ENCODE peak calls at places on chromosomes 2 and 18, in four cellular contexts. O, I, C and V are unnamed samples.

GRCh38 chr2:140910683-140911082 is 1220.1 kb downstream of the LRP1B start:
- DNase-seq in O (no peak), I (no peak), C (no peak), V (no peak)

GRCh38 chr2:191202209-191202721 is 42.9 kb upstream of the MYO1B start:
- DNase-seq in O (no peak), I (no peak), C (peak; percentile 97), V (no peak)

GRCh38 chr2:182361477-182361876 is 65.4 kb downstream of the PDE1A start:
- DNase-seq in O (no peak), I (no peak), C (no peak), V (no peak)

GRCh38 chr18:79567481-79568147 is 112.0 kb upstream of the CTDP1 start:
- DNase-seq in O (no peak), I (peak; percentile 41), C (peak; percentile 94), V (no peak)

GRCh38 chr18:50405582-50406271 is 30.9 kb downstream of the SKA1 start:
- DNase-seq in O (no peak), I (no peak), C (no peak), V (no peak)

GRCh38 chr2:156206355-156206754 is 126.2 kb downstream of the NR4A2 start:
- DNase-seq in O (no peak), I (no peak), C (no peak), V (no peak)

GRCh38 chr18:77123313-77124231 is 9.0 kb downstream of the MBP start:
- DNase-seq in O (no peak), I (no peak), C (no peak), V (no peak)

GRCh38 chr2:232532406-232532805 is 6.4 kb downstream of the CHRND start:
- DNase-seq in O (no peak), I (no peak), C (no peak), V (no peak)

GRCh38 chr2:38095996-38096861 is 20.3 kb upstream of the CYP1B1 start:
- DNase-seq in O (no peak), I (peak; percentile 79), C (peak; percentile 57), V (peak; percentile 79)

GRCh38 chr18:78773819-78774218 is 205.8 kb upstream of the SALL3 start:
- DNase-seq in O (no peak), I (no peak), C (no peak), V (no peak)

GRCh38 chr2:202521470-202521869 is 113.3 kb upstream of the FAM117B start:
- DNase-seq in O (no peak), I (no peak), C (no peak), V (no peak)

GRCh38 chr2:128409326-128410034 is 90.8 kb upstream of the HS6ST1 start:
- DNase-seq in O (no peak), I (no peak), C (no peak), V (no peak)

GRCh38 chr2:219325136-219325535 is 7.4 kb downstream of the RESP18 start:
- DNase-seq in O (no peak), I (no peak), C (no peak), V (no peak)

GRCh38 chr2:109032229-109032800 is 43.3 kb upstream of the EDAR start:
- DNase-seq in O (no peak), I (no peak), C (no peak), V (no peak)

GRCh38 chr2:79941172-79941571 is 363.4 kb downstream of the LRRTM1 start:
- DNase-seq in O (no peak), I (no peak), C (no peak), V (no peak)

GRCh38 chr2:44178950-44179349 is 10.3 kb downstream of the PPM1B start:
- DNase-seq in O (no peak), I (no peak), C (no peak), V (no peak)

GRCh38 chr2:231200805-231201474 is 2.5 kb downstream of the ARMC9 start:
- DNase-seq in O (no peak), I (no peak), C (no peak), V (no peak)

GRCh38 chr2:74349889-74350288 is 6.7 kb upstream of the SLC4A5 start:
- DNase-seq in O (no peak), I (no peak), C (no peak), V (no peak)

GRCh38 chr18:23200751-23201150 is 65.5 kb downstream of the CABLES1 start:
- DNase-seq in O (no peak), I (no peak), C (no peak), V (no peak)

GRCh38 chr2:11647834-11648600 is 22.0 kb downstream of the NTSR2 start:
- DNase-seq in O (no peak), I (no peak), C (peak; percentile 26), V (no peak)

GRCh38 chr2:231294578-231295362 is 96.3 kb downstream of the ARMC9 start:
- DNase-seq in O (no peak), I (no peak), C (peak; percentile 28), V (no peak)

GRCh38 chr2:54672587-54673456 is 50.6 kb upstream of the EML6 start:
- DNase-seq in O (no peak), I (no peak), C (peak; percentile 49), V (no peak)

GRCh38 chr2:18273205-18273604 is 287.2 kb downstream of the RDH14 start:
- DNase-seq in O (no peak), I (no peak), C (no peak), V (no peak)

GRCh38 chr2:11499081-11499743 is 33.3 kb upstream of the E2F6 start:
- DNase-seq in O (peak; percentile 61), I (no peak), C (no peak), V (no peak)

GRCh38 chr18:31042391-31043181 is at the start of gene DSC3:
- DNase-seq in O (peak; percentile 37), I (no peak), C (peak; percentile 38), V (peak; percentile 63)

GRCh38 chr2:226114436-226114835 is 685.2 kb downstream of the IRS1 start:
- DNase-seq in O (no peak), I (no peak), C (peak; percentile 54), V (peak; percentile 9)

GRCh38 chr2:156908825-156909224 is 348.7 kb upstream of the GALNT5 start:
- DNase-seq in O (no peak), I (peak; percentile 37), C (peak; percentile 77), V (no peak)

GRCh38 chr2:150610670-150611279 is 123.3 kb upstream of the RND3 start:
- DNase-seq in O (peak; percentile 3), I (no peak), C (peak; percentile 77), V (peak; percentile 64)
- TF ChIP-seq CTCF in O (peak; percentile 70), I (no peak), C (peak; percentile 70), V (peak; percentile 66)

GRCh38 chr2:234981197-234982095 is 29.6 kb downstream of the SH3BP4 start:
- DNase-seq in O (no peak), I (peak; percentile 98), C (peak; percentile 99), V (peak; percentile 78)
- TF ChIP-seq CTCF in O (no peak), I (peak; percentile 44), C (peak; percentile 3), V (no peak)

DNA sequence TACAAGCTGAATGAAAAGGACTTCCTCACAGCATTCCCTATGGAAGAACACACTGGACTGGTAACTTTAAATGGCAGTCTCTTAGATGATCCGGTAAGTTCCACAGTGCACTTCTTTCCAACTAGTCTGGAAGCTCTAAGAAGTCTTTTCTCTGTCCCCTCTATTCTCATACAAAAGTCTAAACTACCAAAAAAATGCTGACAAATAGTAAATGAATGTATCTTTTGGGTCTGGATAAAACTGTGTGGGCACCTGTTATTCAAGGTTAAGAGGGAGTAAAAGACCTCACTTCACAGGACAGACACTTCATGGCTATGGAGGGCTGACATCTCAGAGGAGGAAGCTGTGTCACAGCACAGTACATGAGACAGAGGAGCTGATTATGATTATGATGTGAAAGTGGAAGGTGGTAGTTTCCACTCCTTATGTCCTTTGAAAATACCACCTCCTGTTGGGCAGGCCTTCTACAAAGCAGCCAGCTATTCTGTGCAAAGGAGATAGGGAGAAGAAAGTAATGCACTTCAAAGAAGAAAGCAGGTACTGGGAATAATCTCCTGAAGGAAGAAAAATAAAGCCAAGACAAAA is 23.9 kb downstream of the CCDC93 start:
- DNase-seq in O (no peak), I (no peak), C (no peak), V (no peak)
- TF ChIP-seq CTCF in O (no peak), I (no peak), C (no peak), V (no peak)

GRCh38 chr2:60302377-60303126 is 250.9 kb downstream of the BCL11A start:
- DNase-seq in O (no peak), I (no peak), C (no peak), V (no peak)
- TF ChIP-seq CTCF in O (no peak), I (no peak), C (no peak), V (no peak)